ENCODE peak calls at places on chromosomes 6 and 20, in ten cellular contexts. F is psoas muscle; O is PC-9; J is esophagus muscularis mucosa; W is GM23248; H is uterus; X is naive thymus-derived CD4-positive, alpha-beta T cell; I is CD8-positive, alpha-beta T cell; P is ascending aorta; R is lower lobe of right lung. Y is an unnamed sample. For H3K27me3, the result is how much of the 10 kb centered on the place peaks cover.

GRCh38 chr6:40997256-40997957 is 41.6 kb downstream of the UNC5CL start:
- DNase-seq in J (no peak), P (no peak), X (no peak), F (no peak), H (no peak), O (peak), W (peak), R (no peak), I (no peak), Y (peak)

GRCh38 chr6:45531999-45532605 is 154.4 kb upstream of the SUPT3H start:
- DNase-seq in R (no peak), W (no peak), H (no peak), J (no peak), X (no peak), P (no peak), F (no peak), I (no peak), O (no peak), Y (no peak)

GRCh38 chr6:98002678-98003077 is 719.7 kb upstream of the MMS22L start:
- DNase-seq in P (no peak), H (no peak), W (no peak), F (no peak), J (no peak), I (no peak), X (no peak), O (no peak), R (no peak), Y (no peak)

GRCh38 chr6:62345446-62345845 is 59.4 kb upstream of the KHDRBS2 start:
- DNase-seq in F (no peak), O (no peak), R (no peak), X (no peak), H (no peak), W (no peak), J (no peak), I (no peak), P (no peak), Y (no peak)

GRCh38 chr20:41408986-41409385 is 42.4 kb upstream of the EMILIN3 start:
- DNase-seq in O (no peak), I (no peak), H (no peak), R (no peak), W (no peak), F (peak), P (no peak), X (no peak), J (no peak), Y (no peak)

GRCh38 chr6:38113810-38114577 is 294.5 kb downstream of the ZFAND3 start:
- DNase-seq in O (no peak), W (no peak), R (no peak), X (no peak), H (no peak), F (no peak), J (no peak), I (no peak), P (no peak), Y (no peak)

GRCh38 chr6:143223895-143224294 is 163.2 kb downstream of the AIG1 start:
- DNase-seq in F (peak), H (no peak), I (no peak), P (no peak), W (no peak), X (no peak), R (no peak), O (no peak), J (no peak), Y (no peak)

GRCh38 chr6:150857062-150857905 is 8.2 kb upstream of the MTHFD1L start:
- DNase-seq in J (no peak), X (no peak), O (peak), H (no peak), R (no peak), P (peak), F (no peak), I (no peak), W (peak), Y (no peak)

GRCh38 chr6:107869871-107870270 is 45.8 kb upstream of the SCML4 start:
- DNase-seq in O (no peak), F (no peak), X (no peak), H (no peak), R (no peak), J (no peak), P (no peak), W (no peak), I (no peak), Y (peak)

GRCh38 chr6:95576621-95577316 is 566 bp upstream of the MANEA start:
- DNase-seq in I (no peak), O (no peak), F (no peak), H (no peak), R (no peak), J (no peak), X (no peak), P (no peak), W (peak), Y (no peak)

GRCh38 chr6:14450133-14451040 is 332.8 kb downstream of the CD83 start:
- DNase-seq in X (no peak), J (no peak), H (no peak), I (no peak), P (no peak), F (no peak), W (peak), O (no peak), R (no peak), Y (peak)

GRCh38 chr6:135506270-135506997 is 8.9 kb upstream of the AHI1 start:
- DNase-seq in W (peak), F (no peak), O (peak), I (no peak), X (no peak), P (no peak), R (no peak), J (no peak), H (no peak), Y (no peak)

DNA sequence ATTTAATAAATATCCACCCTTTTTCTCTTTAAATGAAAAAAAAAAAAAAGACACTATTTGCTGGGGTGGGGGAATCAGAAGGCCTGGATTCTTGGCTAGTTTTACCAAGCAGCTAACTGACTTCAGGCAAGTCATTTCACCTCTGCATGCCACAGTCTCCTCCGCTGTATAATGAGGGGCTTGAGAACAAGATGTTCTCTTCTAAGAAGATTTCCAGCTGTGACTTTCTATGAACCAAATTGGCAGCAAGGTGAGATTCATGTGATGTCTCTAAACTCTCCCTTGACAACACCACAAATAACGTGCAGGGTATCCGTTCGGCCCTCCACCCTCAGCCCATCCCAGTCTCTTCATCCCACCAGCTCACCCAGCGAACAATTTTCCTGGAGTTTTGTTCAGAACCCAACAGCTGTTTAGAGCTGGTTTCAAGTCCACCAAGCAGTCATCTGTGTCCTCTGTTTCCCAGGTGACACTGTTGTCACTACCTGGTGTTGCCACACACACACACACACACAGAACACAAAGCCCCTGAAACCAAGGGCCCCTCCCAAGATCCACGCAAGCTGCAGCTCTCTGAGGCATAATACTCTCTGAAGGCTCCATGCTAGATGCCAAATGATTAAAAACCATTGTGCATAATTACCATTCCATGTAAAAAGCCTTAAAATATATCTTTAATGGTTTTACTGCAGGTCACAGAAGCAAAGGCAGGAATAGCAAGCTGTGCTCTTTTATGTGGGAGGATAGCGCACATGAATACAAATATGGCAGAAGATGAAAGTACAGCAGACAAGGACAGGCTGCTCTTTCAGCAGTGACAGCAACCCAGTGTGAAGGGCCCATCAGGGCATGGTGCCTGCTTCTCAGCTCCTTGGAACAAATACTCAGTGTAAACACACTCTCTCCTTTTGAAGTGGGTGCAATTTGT is 48.2 kb downstream of the ARHGAP18 start:
- DNase-seq in I (no peak), F (no peak), X (no peak), J (no peak), R (no peak), O (no peak), W (no peak), P (no peak), H (no peak), Y (no peak)
- H3K4me3 ChIP-seq in I (no peak), F (no peak), X (no peak), J (no peak), R (no peak), O (no peak), W (peak), P (no peak), H (no peak), Y (no peak)

DNA sequence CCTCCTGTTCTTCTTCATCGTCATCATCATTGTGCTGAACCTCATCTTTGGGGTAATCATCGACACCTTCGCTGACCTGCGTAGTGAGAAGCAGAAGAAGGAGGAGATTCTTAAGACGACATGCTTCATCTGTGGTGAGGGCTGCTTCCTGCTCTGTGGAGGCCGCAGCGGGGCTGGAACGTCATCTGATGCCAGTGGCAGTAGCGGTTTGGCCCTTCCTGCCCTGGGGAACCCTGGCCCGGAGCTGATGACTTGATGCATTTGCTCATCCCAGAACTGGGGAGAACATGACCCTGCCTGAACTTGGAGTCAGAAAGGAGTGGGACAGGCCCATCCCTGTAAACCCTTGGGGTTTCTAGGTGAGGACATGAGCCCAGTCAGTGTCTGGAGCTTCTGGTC is 18.7 kb downstream of the UQCC2 start:
- DNase-seq in X (peak), P (peak), J (no peak), F (peak), H (no peak), R (peak), W (peak), O (no peak), I (peak), Y (no peak)
- H3K27me3 ChIP-seq in X (under half), P (under half), J (under half), F (under half), H (under half), R (under half), W (under half), O (under half), I (under half), Y (under half)

GRCh38 chr6:144351338-144351737 is 66.2 kb downstream of the UTRN start:
- DNase-seq in F (no peak), I (no peak), J (no peak), W (no peak), X (no peak), O (no peak), R (no peak), H (no peak), P (no peak), Y (no peak)
- H3K4me3 ChIP-seq in F (peak), I (peak), J (peak), W (no peak), X (peak), O (no peak), R (no peak), H (no peak), P (no peak), Y (no peak)

GRCh38 chr6:105067329-105067728 is 110.4 kb downstream of the LIN28B start:
- DNase-seq in F (no peak), P (no peak), X (no peak), W (no peak), I (no peak), J (no peak), H (no peak), R (no peak), O (no peak), Y (no peak)

GRCh38 chr6:105068407-105068806 is 111.4 kb downstream of the POPDC3 start:
- DNase-seq in P (no peak), I (no peak), H (no peak), X (no peak), R (no peak), J (no peak), O (no peak), F (no peak), W (no peak), Y (no peak)

GRCh38 chr6:105066233-105066632 is 109.3 kb downstream of the LIN28B start:
- DNase-seq in W (no peak), R (no peak), O (no peak), H (no peak), J (no peak), F (no peak), I (no peak), P (no peak), X (no peak), Y (no peak)

GRCh38 chr6:105069821-105070445 is 109.9 kb downstream of the POPDC3 start:
- DNase-seq in R (no peak), O (no peak), P (no peak), I (no peak), H (no peak), F (no peak), J (no peak), W (peak), X (no peak), Y (no peak)

GRCh38 chr6:105066836-105067235 is 109.9 kb downstream of the LIN28B start:
- DNase-seq in J (no peak), X (no peak), H (no peak), F (no peak), I (no peak), P (no peak), W (no peak), O (no peak), R (no peak), Y (no peak)
- H3K27me3 ChIP-seq in J (under half), X (under half), H (under half), F (under half), I (under half), P (under half), W (under half), O (under half), R (under half), Y (under half)

GRCh38 chr6:7315684-7316366 is 2.8 kb upstream of the SSR1 start:
- DNase-seq in J (no peak), R (no peak), O (no peak), P (no peak), I (no peak), F (no peak), W (no peak), H (no peak), X (no peak), Y (no peak)

GRCh38 chr6:7312616-7313504 is at the start of gene SSR1:
- DNase-seq in I (peak), R (peak), H (peak), P (peak), X (peak), O (peak), F (peak), W (peak), J (peak), Y (peak)

GRCh38 chr6:7311920-7312615 is 931 bp downstream of the SSR1 start:
- DNase-seq in X (no peak), O (no peak), P (no peak), R (no peak), H (no peak), F (no peak), I (no peak), W (peak), J (peak), Y (no peak)

GRCh38 chr6:7314414-7314813 is 1.4 kb upstream of the SSR1 start:
- DNase-seq in W (no peak), F (no peak), P (no peak), J (no peak), I (no peak), X (no peak), R (no peak), O (no peak), H (no peak), Y (no peak)

DNA sequence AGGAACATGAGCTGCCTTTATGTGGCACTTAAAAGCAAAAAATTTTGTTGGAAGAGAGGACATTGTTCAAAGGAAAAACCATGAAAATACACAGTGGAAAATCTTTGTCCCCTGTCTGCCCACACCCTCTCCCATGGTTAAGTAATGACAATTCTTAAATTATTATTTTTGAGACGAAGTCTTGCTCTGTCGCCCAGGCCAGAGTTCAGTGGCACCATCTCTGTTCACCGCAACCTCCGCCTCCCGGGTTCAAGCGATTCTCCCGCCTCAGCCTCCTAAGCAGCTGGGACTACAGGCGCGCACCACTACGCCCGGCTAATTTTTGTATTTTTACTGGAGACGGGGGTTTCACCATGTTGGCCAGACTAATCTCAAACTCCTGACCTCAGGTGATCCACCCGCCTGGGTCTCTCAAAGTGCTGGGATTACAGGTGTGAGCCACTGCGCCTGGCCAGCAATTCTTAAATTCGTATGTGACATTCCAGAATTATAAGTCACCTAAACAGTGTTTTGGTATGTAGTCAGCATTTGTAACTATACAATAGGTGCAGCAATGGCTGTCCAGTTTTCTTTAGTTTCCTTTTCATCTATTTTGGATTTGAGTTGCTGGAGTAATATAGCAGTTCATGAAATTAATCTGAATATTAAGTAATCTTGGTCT is 636 bp upstream of the SSR1 start:
- DNase-seq in X (no peak), W (no peak), R (no peak), P (no peak), F (no peak), H (peak), J (no peak), I (no peak), O (peak), Y (no peak)
- H3K4me3 ChIP-seq in X (peak), W (peak), R (peak), P (peak), F (peak), H (peak), J (peak), I (peak), O (peak), Y (peak)

GRCh38 chr6:20159781-20160540 is 52.3 kb downstream of the MBOAT1 start:
- DNase-seq in P (no peak), R (no peak), F (no peak), J (no peak), H (no peak), W (peak), X (no peak), I (no peak), O (no peak), Y (no peak)
- H3K27me3 ChIP-seq in P (under half), R (under half), F (under half), J (under half), H (under half), W (under half), X (under half), I (under half), O (under half), Y (under half)

DNA sequence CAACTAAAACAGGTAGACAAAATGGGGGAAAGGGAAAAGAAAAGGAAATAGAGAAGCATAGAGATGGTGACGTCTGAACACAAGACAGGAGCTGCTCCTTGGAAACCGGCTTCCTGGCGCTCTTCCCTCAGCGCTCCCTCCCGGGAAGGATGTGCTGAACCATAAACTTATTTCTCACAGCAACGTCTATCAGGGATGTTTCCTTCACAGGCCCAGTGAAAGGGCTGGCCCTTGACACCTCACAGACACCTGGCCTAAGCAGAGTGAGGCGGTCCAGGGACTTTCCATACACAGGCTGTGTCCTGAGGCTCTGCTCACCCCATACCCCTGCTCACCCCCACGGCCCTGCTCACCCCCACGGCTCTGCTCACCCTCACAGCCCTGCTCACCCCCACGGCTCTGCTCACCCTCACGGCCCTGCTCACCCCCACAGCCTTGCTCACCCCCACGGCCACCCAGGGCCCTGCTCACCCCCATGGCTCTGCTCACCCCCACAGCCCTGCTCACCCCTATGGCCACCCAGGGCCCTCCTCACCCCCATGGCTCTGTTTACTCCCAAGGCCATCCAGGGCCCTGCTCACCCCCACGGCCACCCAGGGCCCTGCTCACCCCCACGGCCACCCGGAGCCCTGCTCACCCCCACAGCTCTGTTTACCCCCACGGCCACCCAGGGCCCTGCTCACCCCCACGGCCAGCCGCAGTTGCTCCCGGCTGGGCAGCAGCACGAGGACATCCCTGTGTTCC is 641 bp downstream of the FRMD1 start:
- DNase-seq in F (no peak), J (no peak), O (no peak), R (no peak), I (no peak), W (no peak), X (no peak), P (no peak), H (no peak), Y (no peak)
- H3K4me3 ChIP-seq in F (peak), J (no peak), O (no peak), R (no peak), I (no peak), W (no peak), X (no peak), P (no peak), H (no peak), Y (no peak)

Y was measured in H7.